ENCODE peak calls at places on chromosomes 12 and 14, in four cellular contexts. N, G, C and S are unnamed samples.

GRCh38 chr12:31820832-31821231 is 92.0 kb upstream of the AMN1 start:
- DNase-seq in N (no peak), G (no peak), C (no peak), S (no peak)

GRCh38 chr14:105050551-105050897 is 14.7 kb downstream of the GPR132 start:
- DNase-seq in N (peak; percentile 43), G (peak; percentile 30), C (peak; percentile 16), S (no peak)

GRCh38 chr14:70685480-70686197 is 43.9 kb downstream of the TTC9 start:
- DNase-seq in N (no peak), G (no peak), C (no peak), S (no peak)

GRCh38 chr12:89040146-89040964 is 311.9 kb downstream of the DUSP6 start:
- DNase-seq in N (peak; percentile 30), G (no peak), C (no peak), S (no peak)

GRCh38 chr12:15192721-15193120 is 28.5 kb downstream of the RERG start:
- DNase-seq in N (no peak), G (no peak), C (no peak), S (no peak)

GRCh38 chr14:81323094-81323493 is 77.0 kb downstream of the STON2 start:
- DNase-seq in N (no peak), G (no peak), C (no peak), S (no peak)

GRCh38 chr14:72049462-72049861 is 117.2 kb downstream of the RGS6 start:
- DNase-seq in N (no peak), G (no peak), C (peak; percentile 3), S (no peak)

GRCh38 chr12:78961171-78961570 is 96.6 kb downstream of the SYT1 start:
- DNase-seq in N (no peak), G (no peak), C (no peak), S (no peak)

GRCh38 chr12:78651755-78652154 is 212.8 kb upstream of the SYT1 start:
- DNase-seq in N (no peak), G (no peak), C (no peak), S (no peak)

GRCh38 chr12:113660941-113661340 is 189.3 kb upstream of the LHX5 start:
- DNase-seq in N (no peak), G (no peak), C (no peak), S (no peak)

GRCh38 chr14:77279719-77280118 is 8.7 kb upstream of the NGB start:
- DNase-seq in N (no peak), G (no peak), C (no peak), S (no peak)

GRCh38 chr12:77746108-77746507 is 84.6 kb upstream of the NAV3 start:
- DNase-seq in N (no peak), G (no peak), C (no peak), S (no peak)

GRCh38 chr12:44286336-44286735 is 450.5 kb downstream of the TMEM117 start:
- DNase-seq in N (no peak), G (no peak), C (no peak), S (no peak)

GRCh38 chr12:12338528-12339168 is 11.4 kb downstream of the MANSC1 start:
- DNase-seq in N (no peak), G (no peak), C (no peak), S (no peak)

GRCh38 chr12:57899010-57899662 is 42.2 kb upstream of the ATP23 start:
- DNase-seq in N (no peak), G (no peak), C (no peak), S (no peak)

GRCh38 chr14:91985008-91985407 is 37.5 kb upstream of the FBLN5 start:
- DNase-seq in N (no peak), G (no peak), C (no peak), S (no peak)

GRCh38 chr14:22542360-22542759 is 46.7 kb downstream of the DAD1 start:
- DNase-seq in N (no peak), G (no peak), C (no peak), S (no peak)

GRCh38 chr12:99387661-99388060 is 259.9 kb upstream of the GARIN6 start:
- DNase-seq in N (no peak), G (no peak), C (no peak), S (no peak)

GRCh38 chr12:28424965-28425364 is 234.7 kb downstream of the CCDC91 start:
- DNase-seq in N (peak; percentile 21), G (peak; percentile 22), C (no peak), S (no peak)

GRCh38 chr12:34396006-34396860 is 373.9 kb downstream of the ALG10 start:
- DNase-seq in N (no peak), G (no peak), C (no peak), S (no peak)

GRCh38 chr12:109423392-109423791 is 53.7 kb downstream of the KCTD10 start:
- DNase-seq in N (no peak), G (no peak), C (no peak), S (no peak)

GRCh38 chr14:100708349-100709217 is 18.1 kb upstream of the DLK1 start:
- DNase-seq in N (no peak), G (peak; percentile 37), C (peak; percentile 35), S (no peak)

GRCh38 chr12:123389560-123390351 is 5.8 kb downstream of the KMT5A start:
- DNase-seq in N (peak; percentile 65), G (peak; percentile 45), C (no peak), S (no peak)

GRCh38 chr12:2812290-2813213 is at the start of gene ITFG2:
- DNase-seq in N (peak; percentile 97), G (peak; percentile 98), C (peak; percentile 97), S (peak; percentile 88)
- TF ChIP-seq REST in N (no peak), G (peak; percentile 55), C (no peak), S (no peak)

GRCh38 chr12:68210875-68211274 is 14.7 kb downstream of the IL26 start:
- DNase-seq in N (no peak), G (no peak), C (no peak), S (no peak)

GRCh38 chr12:68203460-68203875 is 22.1 kb downstream of the IL26 start:
- DNase-seq in N (no peak), G (no peak), C (no peak), S (no peak)

GRCh38 chr12:68207276-68207675 is 18.3 kb downstream of the IL26 start:
- DNase-seq in N (no peak), G (no peak), C (no peak), S (no peak)
- TF ChIP-seq TCF7L2 in N (no peak), G (no peak), C (no peak), S (no peak)

GRCh38 chr12:2239376-2240010 is 186.7 kb downstream of the CACNA1C start:
- DNase-seq in N (no peak), G (no peak), C (no peak), S (no peak)
- TF ChIP-seq REST in N (no peak), G (no peak), C (no peak), S (no peak)

GRCh38 chr12:116609236-116609635 is 50.1 kb downstream of the MAP1LC3B2 start:
- DNase-seq in N (no peak), G (no peak), C (no peak), S (no peak)

GRCh38 chr12:116613256-116613655 is 54.1 kb downstream of the MAP1LC3B2 start:
- DNase-seq in N (no peak), G (peak; percentile 33), C (no peak), S (no peak)

GRCh38 chr12:116612436-116612835 is 53.3 kb downstream of the MAP1LC3B2 start:
- DNase-seq in N (no peak), G (no peak), C (no peak), S (no peak)

GRCh38 chr12:116609715-116610114 is 50.5 kb downstream of the MAP1LC3B2 start:
- DNase-seq in N (peak; percentile 79), G (no peak), C (no peak), S (no peak)

DNA sequence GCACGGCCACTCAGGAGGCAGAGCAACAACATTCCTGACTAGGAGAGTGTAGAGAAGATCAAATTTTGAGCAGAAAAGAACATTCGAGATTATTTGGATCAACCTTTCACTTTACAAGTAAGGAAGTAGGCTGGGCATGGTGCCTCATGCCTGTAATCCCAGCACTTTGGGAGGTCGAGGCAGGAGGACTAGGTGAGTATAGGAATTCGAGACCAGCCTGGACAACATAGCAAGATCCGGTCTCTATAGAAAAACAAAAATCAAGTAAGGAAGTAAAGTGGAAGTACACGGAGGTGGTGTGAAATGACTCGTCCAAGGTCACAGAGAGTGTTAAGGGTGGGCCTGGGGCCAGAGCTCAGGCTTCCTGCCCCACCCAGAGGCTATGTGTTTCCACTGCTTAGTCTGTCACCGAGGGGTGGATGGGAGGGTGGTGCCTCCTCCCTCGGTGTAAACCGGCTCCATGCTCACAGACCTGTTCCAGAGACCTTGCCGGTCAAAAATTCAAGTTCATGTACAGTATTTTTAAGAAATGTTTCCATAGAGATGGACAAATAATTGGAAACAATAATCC is 51.9 kb downstream of the MAP1LC3B2 start:
- DNase-seq in N (peak; percentile 60), G (no peak), C (no peak), S (no peak)
- TF ChIP-seq TCF7L2 in N (no peak), G (no peak), C (no peak), S (no peak)